ENCODE peak calls at places on chromosome 3, in six cellular contexts. N, O, D, U, M and B are unnamed samples.

GRCh38 chr3:188244395-188244861 is 90.5 kb downstream of the LPP start:
- DNase-seq in N (peak), O (no peak), D (peak), U (no peak), M (no peak), B (no peak)

GRCh38 chr3:94004301-94004910 is 24.0 kb downstream of the STX19 start:
- DNase-seq in N (peak), O (no peak), D (peak), U (no peak), M (no peak), B (no peak)

GRCh38 chr3:126986001-126986400 is 3.1 kb downstream of the PLXNA1 start:
- DNase-seq in N (no peak), O (no peak), D (peak), U (no peak), M (peak), B (peak)

GRCh38 chr3:53082736-53083135 is 36.9 kb upstream of the SFMBT1 start:
- DNase-seq in N (no peak), O (no peak), D (no peak), U (no peak), M (no peak), B (no peak)

GRCh38 chr3:98727638-98728037 is 35.5 kb upstream of the ST3GAL6 start:
- DNase-seq in N (no peak), O (no peak), D (no peak), U (no peak), M (no peak), B (no peak)

GRCh38 chr3:23748398-23749110 is 57.2 kb upstream of the UBE2E1 start:
- DNase-seq in N (no peak), O (no peak), D (peak), U (no peak), M (no peak), B (no peak)

GRCh38 chr3:69012111-69012835 is 1.2 kb downstream of the EOGT start:
- DNase-seq in N (no peak), O (no peak), D (no peak), U (peak), M (peak), B (no peak)

GRCh38 chr3:146164951-146165350 is 4.0 kb upstream of the PLOD2 start:
- DNase-seq in N (no peak), O (no peak), D (no peak), U (no peak), M (no peak), B (no peak)

GRCh38 chr3:126850370-126851085 is 132.4 kb upstream of the PLXNA1 start:
- DNase-seq in N (no peak), O (no peak), D (no peak), U (peak), M (no peak), B (no peak)

GRCh38 chr3:145243875-145244274 is 917.1 kb downstream of the PLOD2 start:
- DNase-seq in N (no peak), O (no peak), D (no peak), U (no peak), M (no peak), B (no peak)

GRCh38 chr3:44065311-44065710 is 176.4 kb upstream of the TOPAZ1 start:
- DNase-seq in N (no peak), O (peak), D (peak), U (no peak), M (peak), B (no peak)

GRCh38 chr3:53009826-53010539 is 35.9 kb downstream of the SFMBT1 start:
- DNase-seq in N (no peak), O (no peak), D (no peak), U (no peak), M (no peak), B (no peak)

GRCh38 chr3:133112666-133113065 is 74.5 kb downstream of the TMEM108 start:
- DNase-seq in N (no peak), O (no peak), D (no peak), U (no peak), M (no peak), B (no peak)

GRCh38 chr3:20054549-20054987 is 14.3 kb downstream of the KAT2B start:
- DNase-seq in N (peak), O (peak), D (peak), U (no peak), M (peak), B (no peak)

GRCh38 chr3:29099296-29099695 is 181.6 kb upstream of the RBMS3 start:
- DNase-seq in N (no peak), O (no peak), D (peak), U (no peak), M (no peak), B (no peak)

GRCh38 chr3:168197162-168197561 is 101.4 kb upstream of the GOLIM4 start:
- DNase-seq in N (no peak), O (no peak), D (no peak), U (no peak), M (no peak), B (no peak)

GRCh38 chr3:13276438-13277129 is 143.5 kb downstream of the NUP210 start:
- DNase-seq in N (no peak), O (no peak), D (no peak), U (peak), M (no peak), B (no peak)

GRCh38 chr3:17143893-17144664 is 259.3 kb downstream of the PLCL2 start:
- DNase-seq in N (no peak), O (no peak), D (no peak), U (no peak), M (no peak), B (no peak)

GRCh38 chr3:17142516-17142915 is 257.8 kb downstream of the PLCL2 start:
- DNase-seq in N (no peak), O (no peak), D (no peak), U (no peak), M (no peak), B (no peak)

GRCh38 chr3:17141699-17142098 is 256.9 kb downstream of the PLCL2 start:
- DNase-seq in N (no peak), O (no peak), D (no peak), U (no peak), M (no peak), B (no peak)

GRCh38 chr3:17138246-17139039 is 253.7 kb downstream of the PLCL2 start:
- DNase-seq in N (no peak), O (no peak), D (no peak), U (no peak), M (no peak), B (no peak)

DNA sequence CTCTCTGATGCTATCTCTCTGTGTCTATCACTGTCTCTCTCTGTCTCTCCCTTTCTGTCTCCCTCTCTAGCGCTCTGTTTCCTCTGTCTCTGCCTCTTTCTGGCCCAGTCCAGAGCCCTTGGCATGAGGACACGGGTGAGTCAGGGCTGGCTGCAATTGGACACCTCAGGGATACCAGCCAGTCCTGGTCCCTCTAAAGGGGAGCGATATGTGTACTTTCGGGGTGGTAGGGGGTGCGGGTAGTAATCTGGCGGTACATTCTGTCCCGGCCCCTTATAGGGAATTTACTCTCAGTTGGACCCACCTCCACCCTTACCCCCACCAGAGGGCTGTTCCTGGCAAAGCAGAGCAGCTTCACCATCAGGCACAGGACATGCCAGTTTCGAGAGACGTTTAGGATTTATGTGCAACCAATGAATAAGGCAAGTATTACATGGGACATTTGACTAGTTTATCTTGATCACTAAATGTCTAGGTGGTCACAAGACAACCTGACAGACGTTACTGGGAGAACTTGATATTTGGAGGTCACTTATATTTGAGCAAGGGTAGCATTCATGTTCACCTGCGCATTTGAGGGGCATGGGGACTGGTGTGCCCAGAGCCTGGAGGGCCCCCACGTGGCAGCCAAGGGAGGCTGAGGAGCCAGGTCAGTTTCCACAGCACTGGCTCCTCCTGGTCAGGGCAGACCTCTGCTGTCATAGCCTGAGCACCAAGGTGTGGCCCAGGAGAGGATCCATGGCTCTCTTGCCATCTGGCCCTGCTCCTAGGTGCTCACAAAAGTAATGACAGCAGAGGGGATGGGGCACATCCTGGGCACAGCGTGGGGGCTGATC is 256.1 kb downstream of the PLCL2 start:
- DNase-seq in N (no peak), O (no peak), D (no peak), U (no peak), M (no peak), B (no peak)
- TF ChIP-seq CTCF in N (no peak), O (no peak), D (no peak), U (no peak), M (no peak), B (no peak)

GRCh38 chr3:39176025-39176714 is 16.2 kb downstream of the XIRP1 start:
- DNase-seq in N (no peak), O (no peak), D (no peak), U (no peak), M (no peak), B (no peak)
- H3K27ac ChIP-seq in N (peak), O (peak), D (no peak), U (peak), M (peak), B (peak)

GRCh38 chr3:172333042-172333377 is 115.2 kb downstream of the GHSR start:
- DNase-seq in N (no peak), O (no peak), D (no peak), U (no peak), M (no peak), B (no peak)

GRCh38 chr3:172334743-172335142 is 113.5 kb downstream of the GHSR start:
- DNase-seq in N (no peak), O (no peak), D (no peak), U (no peak), M (no peak), B (no peak)

GRCh38 chr3:172330413-172330812 is 117.8 kb downstream of the GHSR start:
- DNase-seq in N (no peak), O (no peak), D (no peak), U (no peak), M (no peak), B (no peak)

GRCh38 chr3:172332256-172333041 is 115.8 kb downstream of the GHSR start:
- DNase-seq in N (peak), O (peak), D (peak), U (peak), M (peak), B (no peak)

GRCh38 chr3:172333692-172334457 is 114.4 kb downstream of the GHSR start:
- DNase-seq in N (no peak), O (no peak), D (no peak), U (no peak), M (no peak), B (no peak)
- TF ChIP-seq CTCF in N (peak), O (no peak), D (peak), U (no peak), M (no peak), B (peak)

DNA sequence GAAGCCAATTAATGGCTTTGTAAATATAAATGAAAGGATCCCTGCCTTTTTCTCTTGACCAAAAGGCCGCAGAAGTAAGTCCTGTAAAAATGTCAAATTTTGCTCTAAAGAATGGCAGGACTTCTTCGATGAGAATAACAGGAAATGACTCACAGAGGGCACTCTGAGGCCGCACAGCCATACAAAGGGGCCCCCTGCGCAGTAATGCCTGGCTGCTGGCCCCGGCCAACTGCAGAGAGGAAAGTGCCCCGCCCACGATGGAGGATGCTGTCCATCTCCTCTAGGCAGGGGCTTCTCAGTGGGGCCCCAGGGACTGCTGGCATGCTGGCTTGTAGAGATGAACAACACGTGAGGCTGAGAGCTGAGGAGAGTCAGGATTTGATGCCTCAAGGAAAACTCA is 18.1 kb upstream of the SCN10A start:
- DNase-seq in N (peak), O (no peak), D (peak), U (no peak), M (peak), B (peak)
- H3K27ac ChIP-seq in N (peak), O (no peak), D (no peak), U (no peak), M (no peak), B (no peak)

GRCh38 chr3:123411340-123412040 is 37.4 kb downstream of the ADCY5 start:
- DNase-seq in N (no peak), O (no peak), D (no peak), U (no peak), M (no peak), B (no peak)

GRCh38 chr3:123409443-123410148 is 39.3 kb downstream of the ADCY5 start:
- DNase-seq in N (peak), O (no peak), D (no peak), U (no peak), M (peak), B (no peak)

GRCh38 chr3:123410149-123410515 is 38.8 kb downstream of the ADCY5 start:
- DNase-seq in N (no peak), O (no peak), D (peak), U (no peak), M (no peak), B (no peak)

GRCh38 chr3:123412811-123413588 is 35.9 kb downstream of the ADCY5 start:
- DNase-seq in N (no peak), O (no peak), D (no peak), U (no peak), M (no peak), B (no peak)

GRCh38 chr3:123412076-123412475 is 36.8 kb downstream of the ADCY5 start:
- DNase-seq in N (no peak), O (no peak), D (no peak), U (no peak), M (no peak), B (no peak)
- TF ChIP-seq CTCF in N (no peak), O (no peak), D (no peak), U (no peak), M (no peak), B (no peak)

GRCh38 chr3:38551026-38551832 is 55.1 kb downstream of the EXOG start:
- DNase-seq in N (no peak), O (peak), D (no peak), U (no peak), M (no peak), B (no peak)
- H3K27ac ChIP-seq in N (no peak), O (no peak), D (no peak), U (no peak), M (no peak), B (no peak)

GRCh38 chr3:57646723-57647122 is 46.2 kb downstream of the DENND6A start:
- DNase-seq in N (peak), O (no peak), D (peak), U (no peak), M (no peak), B (no peak)
- TF ChIP-seq CTCF in N (peak), O (no peak), D (no peak), U (no peak), M (no peak), B (no peak)

DNA sequence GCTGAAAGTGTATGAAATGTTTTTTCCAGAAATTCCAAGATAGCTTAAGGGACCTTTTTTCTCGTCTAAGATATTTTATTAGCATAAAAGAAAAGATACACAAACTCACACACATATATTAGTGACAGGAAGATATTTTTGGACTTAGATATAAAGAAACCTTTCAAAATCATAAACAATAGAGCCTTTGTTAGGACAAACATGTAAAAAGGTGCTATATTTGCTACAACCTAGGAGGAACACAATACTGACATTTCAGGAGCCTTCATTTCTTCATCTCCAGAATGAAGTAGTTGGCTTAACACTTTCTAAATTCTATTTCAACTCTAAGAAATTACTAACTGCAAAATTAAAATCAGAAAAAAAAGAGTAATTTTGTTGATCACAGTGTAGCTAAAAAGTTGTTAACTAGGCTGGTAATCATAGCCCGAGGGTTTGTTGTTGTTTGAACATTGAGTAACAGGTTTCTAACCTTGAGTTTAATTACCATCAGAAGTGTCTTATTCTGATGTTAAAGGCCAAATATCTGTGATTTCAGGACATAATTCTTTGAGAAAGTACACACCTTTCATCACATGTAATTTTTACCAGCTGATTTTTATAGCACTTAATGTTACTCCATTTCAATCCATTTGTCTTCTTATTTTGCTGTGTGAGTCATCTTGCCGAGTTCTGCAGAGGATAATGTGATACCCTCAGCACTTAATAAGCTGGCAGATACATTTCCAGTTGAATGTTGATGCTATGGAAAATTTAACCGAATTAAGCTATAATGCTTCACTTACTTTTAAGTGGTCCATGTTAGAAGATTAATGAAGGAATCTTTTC is 97.3 kb downstream of the MBNL1 start:
- DNase-seq in N (no peak), O (no peak), D (peak), U (no peak), M (no peak), B (no peak)
- H3K27ac ChIP-seq in N (no peak), O (no peak), D (no peak), U (no peak), M (no peak), B (no peak)

GRCh38 chr3:16658004-16658932 is 53.0 kb upstream of the DAZL start:
- DNase-seq in N (no peak), O (no peak), D (peak), U (no peak), M (no peak), B (no peak)
- TF ChIP-seq CTCF in N (no peak), O (no peak), D (peak), U (no peak), M (no peak), B (no peak)